ENCODE peak calls at places on chromosomes 1 and 21, in six cellular contexts. One of them, this sample, is unnamed.

GRCh38 chr1:210143465-210144062 is 89.0 kb upstream of the SERTAD4 start:
- DNase-seq in adrenal gland: peak; percentile 49
- DNase-seq in stimulated activated CD4-positive, alpha-beta T cell treated with anti-CD3 and anti-CD28 coated beads, Interleukin-1b, Interleukin-23, amount 100 ng/mL, for 24 hours: peak; percentile 36
- DNase-seq in A172: peak; percentile 76
- DNase-seq in brain microvascular endothelial cell: peak; percentile 76
- DNase-seq in ovary: peak; percentile 52
- DNase-seq in this sample: peak; percentile 70

GRCh38 chr1:68210829-68211228 is 21.5 kb downstream of the WLS start:
- DNase-seq in adrenal gland: no peak
- DNase-seq in ovary: no peak
- DNase-seq in A172: no peak
- DNase-seq in brain microvascular endothelial cell: no peak
- DNase-seq in stimulated activated CD4-positive, alpha-beta T cell treated with anti-CD3 and anti-CD28 coated beads, Interleukin-1b, Interleukin-23, amount 100 ng/mL, for 24 hours: no peak
- DNase-seq in this sample: no peak

GRCh38 chr1:202131956-202132821 is 9.5 kb downstream of the GPR37L1 start:
- DNase-seq in ovary: peak; percentile 86
- DNase-seq in stimulated activated CD4-positive, alpha-beta T cell treated with anti-CD3 and anti-CD28 coated beads, Interleukin-1b, Interleukin-23, amount 100 ng/mL, for 24 hours: no peak
- DNase-seq in brain microvascular endothelial cell: no peak
- DNase-seq in A172: no peak
- DNase-seq in adrenal gland: peak; percentile 91
- DNase-seq in this sample: peak; percentile 61

GRCh38 chr21:44293551-44294231 is 6.2 kb upstream of the PFKL start:
- DNase-seq in A172: no peak
- DNase-seq in adrenal gland: no peak
- DNase-seq in stimulated activated CD4-positive, alpha-beta T cell treated with anti-CD3 and anti-CD28 coated beads, Interleukin-1b, Interleukin-23, amount 100 ng/mL, for 24 hours: no peak
- DNase-seq in brain microvascular endothelial cell: no peak
- DNase-seq in ovary: no peak
- DNase-seq in this sample: no peak

GRCh38 chr1:235843458-235843857 is 23.2 kb downstream of the LYST start:
- DNase-seq in ovary: no peak
- DNase-seq in A172: peak; percentile 68
- DNase-seq in adrenal gland: no peak
- DNase-seq in brain microvascular endothelial cell: peak; percentile 29
- DNase-seq in stimulated activated CD4-positive, alpha-beta T cell treated with anti-CD3 and anti-CD28 coated beads, Interleukin-1b, Interleukin-23, amount 100 ng/mL, for 24 hours: no peak
- DNase-seq in this sample: no peak

GRCh38 chr1:103514920-103515503 is 10.5 kb upstream of the RNPC3 start:
- DNase-seq in stimulated activated CD4-positive, alpha-beta T cell treated with anti-CD3 and anti-CD28 coated beads, Interleukin-1b, Interleukin-23, amount 100 ng/mL, for 24 hours: no peak
- DNase-seq in adrenal gland: no peak
- DNase-seq in A172: peak; percentile 36
- DNase-seq in brain microvascular endothelial cell: peak; percentile 52
- DNase-seq in ovary: no peak
- DNase-seq in this sample: peak; percentile 10

GRCh38 chr1:235411489-235412486 is 44.6 kb downstream of the TBCE start:
- DNase-seq in brain microvascular endothelial cell: no peak
- DNase-seq in adrenal gland: no peak
- DNase-seq in ovary: no peak
- DNase-seq in A172: peak; percentile 35
- DNase-seq in stimulated activated CD4-positive, alpha-beta T cell treated with anti-CD3 and anti-CD28 coated beads, Interleukin-1b, Interleukin-23, amount 100 ng/mL, for 24 hours: no peak
- DNase-seq in this sample: no peak

GRCh38 chr1:11339346-11340247 is 66.6 kb downstream of the UBIAD1 start:
- DNase-seq in stimulated activated CD4-positive, alpha-beta T cell treated with anti-CD3 and anti-CD28 coated beads, Interleukin-1b, Interleukin-23, amount 100 ng/mL, for 24 hours: no peak
- DNase-seq in adrenal gland: no peak
- DNase-seq in A172: no peak
- DNase-seq in ovary: no peak
- DNase-seq in brain microvascular endothelial cell: no peak
- DNase-seq in this sample: no peak

GRCh38 chr1:906532-907420 is 16.9 kb upstream of the SAMD11 start:
- DNase-seq in brain microvascular endothelial cell: peak; percentile 34
- DNase-seq in stimulated activated CD4-positive, alpha-beta T cell treated with anti-CD3 and anti-CD28 coated beads, Interleukin-1b, Interleukin-23, amount 100 ng/mL, for 24 hours: no peak
- DNase-seq in adrenal gland: peak; percentile 30
- DNase-seq in A172: no peak
- DNase-seq in ovary: no peak
- DNase-seq in this sample: peak; percentile 53

GRCh38 chr1:204213668-204214662 is at the start of gene GOLT1A:
- DNase-seq in stimulated activated CD4-positive, alpha-beta T cell treated with anti-CD3 and anti-CD28 coated beads, Interleukin-1b, Interleukin-23, amount 100 ng/mL, for 24 hours: peak; percentile 41
- DNase-seq in adrenal gland: peak; percentile 68
- DNase-seq in ovary: peak; percentile 50
- DNase-seq in brain microvascular endothelial cell: peak; percentile 46
- DNase-seq in A172: no peak
- DNase-seq in this sample: peak; percentile 87

GRCh38 chr1:179083533-179083932 is 1.7 kb downstream of the TOR3A start:
- DNase-seq in brain microvascular endothelial cell: no peak
- DNase-seq in adrenal gland: no peak
- DNase-seq in ovary: no peak
- DNase-seq in A172: no peak
- DNase-seq in stimulated activated CD4-positive, alpha-beta T cell treated with anti-CD3 and anti-CD28 coated beads, Interleukin-1b, Interleukin-23, amount 100 ng/mL, for 24 hours: no peak
- DNase-seq in this sample: no peak

GRCh38 chr1:24920155-24920925 is 9.7 kb downstream of the RUNX3 start:
- DNase-seq in adrenal gland: no peak
- DNase-seq in ovary: no peak
- DNase-seq in A172: no peak
- DNase-seq in stimulated activated CD4-positive, alpha-beta T cell treated with anti-CD3 and anti-CD28 coated beads, Interleukin-1b, Interleukin-23, amount 100 ng/mL, for 24 hours: no peak
- DNase-seq in brain microvascular endothelial cell: peak; percentile 73
- DNase-seq in this sample: no peak

GRCh38 chr1:30805301-30806003 is 47.9 kb upstream of the LAPTM5 start:
- DNase-seq in stimulated activated CD4-positive, alpha-beta T cell treated with anti-CD3 and anti-CD28 coated beads, Interleukin-1b, Interleukin-23, amount 100 ng/mL, for 24 hours: no peak
- DNase-seq in brain microvascular endothelial cell: no peak
- DNase-seq in A172: no peak
- DNase-seq in adrenal gland: peak; percentile 91
- DNase-seq in ovary: no peak
- DNase-seq in this sample: no peak

GRCh38 chr1:172613294-172613693 is 45.6 kb upstream of the FASLG start:
- DNase-seq in adrenal gland: no peak
- DNase-seq in ovary: no peak
- DNase-seq in stimulated activated CD4-positive, alpha-beta T cell treated with anti-CD3 and anti-CD28 coated beads, Interleukin-1b, Interleukin-23, amount 100 ng/mL, for 24 hours: no peak
- DNase-seq in brain microvascular endothelial cell: no peak
- DNase-seq in A172: no peak
- DNase-seq in this sample: no peak

GRCh38 chr21:41611966-41612606 is 104.1 kb upstream of the TMPRSS2 start:
- DNase-seq in adrenal gland: no peak
- DNase-seq in ovary: no peak
- DNase-seq in brain microvascular endothelial cell: no peak
- DNase-seq in stimulated activated CD4-positive, alpha-beta T cell treated with anti-CD3 and anti-CD28 coated beads, Interleukin-1b, Interleukin-23, amount 100 ng/mL, for 24 hours: no peak
- DNase-seq in A172: peak; percentile 61
- DNase-seq in this sample: peak; percentile 52

This sample was measured in mucosa of gallbladder.